ENCODE peak calls at places on chromosome 15, in four cellular contexts. One of them, this sample, is unnamed.

GRCh38 chr15:67758610-67759300 is 66.6 kb upstream of the SKOR1 start:
- DNase-seq in substantia nigra: no peak
- DNase-seq in T follicular helper cell: no peak
- DNase-seq in activated B cell treated with CpG ODN at 0.5 μM for 24 hours: no peak
- DNase-seq in this sample: peak; percentile 24

GRCh38 chr15:58952751-58953150 is 19.3 kb upstream of the SLTM start:
- DNase-seq in substantia nigra: no peak
- DNase-seq in T follicular helper cell: no peak
- DNase-seq in activated B cell treated with CpG ODN at 0.5 μM for 24 hours: no peak
- DNase-seq in this sample: no peak

GRCh38 chr15:67127334-67127664 is 61.9 kb downstream of the SMAD3 start:
- DNase-seq in substantia nigra: no peak
- DNase-seq in T follicular helper cell: no peak
- DNase-seq in activated B cell treated with CpG ODN at 0.5 μM for 24 hours: no peak
- DNase-seq in this sample: no peak

GRCh38 chr15:48393650-48394049 is 62.4 kb downstream of the DUT start:
- DNase-seq in substantia nigra: no peak
- DNase-seq in T follicular helper cell: no peak
- DNase-seq in activated B cell treated with CpG ODN at 0.5 μM for 24 hours: no peak
- DNase-seq in this sample: no peak

GRCh38 chr15:59166156-59166555 is 40.5 kb upstream of the LDHAL6B start:
- DNase-seq in substantia nigra: no peak
- DNase-seq in T follicular helper cell: no peak
- DNase-seq in activated B cell treated with CpG ODN at 0.5 μM for 24 hours: no peak
- DNase-seq in this sample: no peak

GRCh38 chr15:76335129-76335850 is 1.3 kb upstream of the ISL2 start:
- DNase-seq in substantia nigra: no peak
- DNase-seq in T follicular helper cell: no peak
- DNase-seq in activated B cell treated with CpG ODN at 0.5 μM for 24 hours: no peak
- DNase-seq in this sample: no peak

GRCh38 chr15:100281096-100281917 is 60.5 kb downstream of the ADAMTS17 start:
- DNase-seq in substantia nigra: no peak
- DNase-seq in T follicular helper cell: no peak
- DNase-seq in activated B cell treated with CpG ODN at 0.5 μM for 24 hours: no peak
- DNase-seq in this sample: no peak

GRCh38 chr15:39591896-39592315 is 11.0 kb downstream of the THBS1 start:
- DNase-seq in substantia nigra: no peak
- DNase-seq in T follicular helper cell: no peak
- DNase-seq in activated B cell treated with CpG ODN at 0.5 μM for 24 hours: no peak
- DNase-seq in this sample: no peak

GRCh38 chr15:99446565-99447496 is 119.0 kb upstream of the MEF2A start:
- DNase-seq in substantia nigra: no peak
- DNase-seq in T follicular helper cell: no peak
- DNase-seq in activated B cell treated with CpG ODN at 0.5 μM for 24 hours: peak; percentile 12
- DNase-seq in this sample: no peak

GRCh38 chr15:42218953-42219596 is 11.0 kb upstream of the VPS39 start:
- DNase-seq in substantia nigra: no peak
- DNase-seq in T follicular helper cell: no peak
- DNase-seq in activated B cell treated with CpG ODN at 0.5 μM for 24 hours: no peak
- DNase-seq in this sample: no peak

GRCh38 chr15:66429117-66429516 is 42.4 kb downstream of the MAP2K1 start:
- DNase-seq in substantia nigra: no peak
- DNase-seq in T follicular helper cell: no peak
- DNase-seq in activated B cell treated with CpG ODN at 0.5 μM for 24 hours: no peak
- DNase-seq in this sample: no peak

GRCh38 chr15:41544650-41545015 is 576 bp upstream of the RPAP1 start:
- DNase-seq in substantia nigra: no peak
- DNase-seq in T follicular helper cell: no peak
- DNase-seq in activated B cell treated with CpG ODN at 0.5 μM for 24 hours: no peak
- DNase-seq in this sample: peak; percentile 52

GRCh38 chr15:100728371-100729201 is 126.2 kb downstream of the ASB7 start:
- DNase-seq in substantia nigra: no peak
- DNase-seq in T follicular helper cell: no peak
- DNase-seq in activated B cell treated with CpG ODN at 0.5 μM for 24 hours: no peak
- DNase-seq in this sample: no peak

GRCh38 chr15:55823191-55823670 is 80.3 kb upstream of the PRTG start:
- DNase-seq in substantia nigra: no peak
- DNase-seq in T follicular helper cell: no peak
- DNase-seq in activated B cell treated with CpG ODN at 0.5 μM for 24 hours: no peak
- DNase-seq in this sample: no peak

GRCh38 chr15:58957101-58957973 is 23.9 kb upstream of the SLTM start:
- DNase-seq in substantia nigra: no peak
- DNase-seq in T follicular helper cell: peak; percentile 40
- DNase-seq in activated B cell treated with CpG ODN at 0.5 μM for 24 hours: peak; percentile 17
- DNase-seq in this sample: peak; percentile 50

GRCh38 chr15:101020451-101020850 is 101.3 kb downstream of the LRRK1 start:
- DNase-seq in substantia nigra: no peak
- DNase-seq in T follicular helper cell: no peak
- DNase-seq in activated B cell treated with CpG ODN at 0.5 μM for 24 hours: no peak
- DNase-seq in this sample: no peak

GRCh38 chr15:81930582-81931369 is 115.0 kb downstream of the MEX3B start:
- DNase-seq in substantia nigra: no peak
- DNase-seq in T follicular helper cell: no peak
- DNase-seq in activated B cell treated with CpG ODN at 0.5 μM for 24 hours: no peak
- DNase-seq in this sample: no peak

GRCh38 chr15:65923264-65923663 is 54.0 kb downstream of the RAB11A start:
- DNase-seq in substantia nigra: no peak
- DNase-seq in T follicular helper cell: no peak
- DNase-seq in activated B cell treated with CpG ODN at 0.5 μM for 24 hours: no peak
- DNase-seq in this sample: no peak

GRCh38 chr15:73338058-73338457 is 30.7 kb downstream of the HCN4 start:
- DNase-seq in substantia nigra: no peak
- DNase-seq in T follicular helper cell: no peak
- DNase-seq in activated B cell treated with CpG ODN at 0.5 μM for 24 hours: no peak
- DNase-seq in this sample: no peak

GRCh38 chr15:40691737-40692136 is 3.2 kb upstream of the RAD51 start:
- DNase-seq in substantia nigra: no peak
- DNase-seq in T follicular helper cell: no peak
- DNase-seq in activated B cell treated with CpG ODN at 0.5 μM for 24 hours: no peak
- DNase-seq in this sample: no peak

GRCh38 chr15:45333550-45333949 is 44.8 kb downstream of the GATM start:
- DNase-seq in substantia nigra: no peak
- DNase-seq in T follicular helper cell: no peak
- DNase-seq in activated B cell treated with CpG ODN at 0.5 μM for 24 hours: no peak
- DNase-seq in this sample: no peak

GRCh38 chr15:99682455-99682854 is 50.8 kb downstream of the LYSMD4 start:
- DNase-seq in substantia nigra: no peak
- DNase-seq in T follicular helper cell: no peak
- DNase-seq in activated B cell treated with CpG ODN at 0.5 μM for 24 hours: no peak
- DNase-seq in this sample: no peak

GRCh38 chr15:55132672-55133071 is 64.1 kb downstream of the RSL24D1 start:
- DNase-seq in substantia nigra: no peak
- DNase-seq in T follicular helper cell: no peak
- DNase-seq in activated B cell treated with CpG ODN at 0.5 μM for 24 hours: no peak
- DNase-seq in this sample: no peak

GRCh38 chr15:98889930-98890695 is 117.5 kb downstream of the PGPEP1L start:
- DNase-seq in substantia nigra: no peak
- DNase-seq in T follicular helper cell: no peak
- DNase-seq in activated B cell treated with CpG ODN at 0.5 μM for 24 hours: no peak
- DNase-seq in this sample: no peak

GRCh38 chr15:85024509-85025336 is 43.1 kb downstream of the PDE8A start:
- DNase-seq in substantia nigra: no peak
- DNase-seq in T follicular helper cell: no peak
- DNase-seq in activated B cell treated with CpG ODN at 0.5 μM for 24 hours: no peak
- DNase-seq in this sample: no peak

GRCh38 chr15:101159096-101159935 is 92.5 kb downstream of the CHSY1 start:
- DNase-seq in substantia nigra: no peak
- DNase-seq in T follicular helper cell: no peak
- DNase-seq in activated B cell treated with CpG ODN at 0.5 μM for 24 hours: no peak
- DNase-seq in this sample: peak; percentile 26

GRCh38 chr15:51782357-51782896 is 31.0 kb downstream of the TMOD2 start:
- DNase-seq in substantia nigra: no peak
- DNase-seq in T follicular helper cell: no peak
- DNase-seq in activated B cell treated with CpG ODN at 0.5 μM for 24 hours: no peak
- DNase-seq in this sample: no peak

GRCh38 chr15:101049856-101050646 is 130.9 kb downstream of the LRRK1 start:
- DNase-seq in substantia nigra: no peak
- DNase-seq in T follicular helper cell: no peak
- DNase-seq in activated B cell treated with CpG ODN at 0.5 μM for 24 hours: peak; percentile 4
- DNase-seq in this sample: no peak

GRCh38 chr15:94383706-94384105 is 152.3 kb downstream of the MCTP2 start:
- DNase-seq in substantia nigra: no peak
- DNase-seq in T follicular helper cell: no peak
- DNase-seq in activated B cell treated with CpG ODN at 0.5 μM for 24 hours: no peak
- DNase-seq in this sample: no peak

GRCh38 chr15:63603516-63603915 is 6.3 kb downstream of the FBXL22 start:
- DNase-seq in substantia nigra: peak; percentile 30
- DNase-seq in T follicular helper cell: no peak
- DNase-seq in activated B cell treated with CpG ODN at 0.5 μM for 24 hours: no peak
- DNase-seq in this sample: no peak

GRCh38 chr15:70227122-70227521 is 129.4 kb upstream of the TLE3 start:
- DNase-seq in substantia nigra: no peak
- DNase-seq in T follicular helper cell: no peak
- DNase-seq in activated B cell treated with CpG ODN at 0.5 μM for 24 hours: no peak
- DNase-seq in this sample: no peak

GRCh38 chr15:87207251-87207650 is 1049.3 kb downstream of the NTRK3 start:
- DNase-seq in substantia nigra: no peak
- DNase-seq in T follicular helper cell: no peak
- DNase-seq in activated B cell treated with CpG ODN at 0.5 μM for 24 hours: no peak
- DNase-seq in this sample: no peak

GRCh38 chr15:66919421-66919820 is 146.0 kb upstream of the SMAD3 start:
- DNase-seq in substantia nigra: no peak
- DNase-seq in T follicular helper cell: no peak
- DNase-seq in activated B cell treated with CpG ODN at 0.5 μM for 24 hours: no peak
- DNase-seq in this sample: no peak

GRCh38 chr15:87362531-87362930 is 894.0 kb downstream of the NTRK3 start:
- DNase-seq in substantia nigra: no peak
- DNase-seq in T follicular helper cell: no peak
- DNase-seq in activated B cell treated with CpG ODN at 0.5 μM for 24 hours: no peak
- DNase-seq in this sample: no peak

GRCh38 chr15:91465696-91466095 is 365.6 kb downstream of the SV2B start:
- DNase-seq in substantia nigra: no peak
- DNase-seq in T follicular helper cell: no peak
- DNase-seq in activated B cell treated with CpG ODN at 0.5 μM for 24 hours: no peak
- DNase-seq in this sample: no peak

GRCh38 chr15:24956131-24956838 is 1.5 kb downstream of the SNRPN start:
- DNase-seq in substantia nigra: peak; percentile 73
- DNase-seq in T follicular helper cell: peak; percentile 52
- DNase-seq in activated B cell treated with CpG ODN at 0.5 μM for 24 hours: peak; percentile 40
- DNase-seq in this sample: peak; percentile 57